ENCODE peak calls at places on chromosome 3, in four cellular contexts. R is HepG2, V is K562, Y is GM12878. M is an unnamed sample.

GRCh38 chr3:38153221-38153620 is 12.1 kb upstream of the OXSR1 start:
- DNase-seq in R (no peak), V (no peak), Y (no peak), M (no peak)

GRCh38 chr3:87227835-87228144 is 681 bp downstream of the CHMP2B start:
- DNase-seq in R (peak), V (no peak), Y (no peak), M (no peak)

GRCh38 chr3:152302521-152303021 is 33.8 kb downstream of the MBNL1 start:
- DNase-seq in R (peak), V (no peak), Y (peak), M (no peak)

GRCh38 chr3:177126015-177126773 is 71.1 kb downstream of the TBL1XR1 start:
- DNase-seq in R (no peak), V (no peak), Y (no peak), M (no peak)

GRCh38 chr3:126113733-126114132 is 29.8 kb upstream of the SLC41A3 start:
- DNase-seq in R (no peak), V (peak), Y (no peak), M (peak)

GRCh38 chr3:163476179-163476578 is 1602.1 kb downstream of the SI start:
- DNase-seq in R (no peak), V (no peak), Y (no peak), M (no peak)

GRCh38 chr3:175193815-175194518 is 334.8 kb downstream of the NAALADL2 start:
- DNase-seq in R (no peak), V (no peak), Y (peak), M (no peak)

GRCh38 chr3:131458653-131459052 is 44.1 kb downstream of the MRPL3 start:
- DNase-seq in R (no peak), V (no peak), Y (no peak), M (no peak)

GRCh38 chr3:44019736-44020135 is 221.9 kb upstream of the TOPAZ1 start:
- DNase-seq in R (no peak), V (no peak), Y (no peak), M (no peak)

GRCh38 chr3:48564022-48564421 is 441 bp upstream of the UCN2 start:
- DNase-seq in R (peak), V (no peak), Y (no peak), M (no peak)
- TF ChIP-seq ATF2 in R (no peak), V (no peak), Y (no peak), M (no peak)

GRCh38 chr3:187066228-187066995 is 72.9 kb downstream of the RPL39L start:
- DNase-seq in R (peak), V (peak), Y (no peak), M (peak)
- TF ChIP-seq CREM in R (no peak), V (no peak), Y (peak), M (no peak)

GRCh38 chr3:27677554-27677953 is 44.6 kb downstream of the EOMES start:
- DNase-seq in R (no peak), V (no peak), Y (no peak), M (no peak)
- TF ChIP-seq ATF2 in R (no peak), V (no peak), Y (no peak), M (no peak)

DNA sequence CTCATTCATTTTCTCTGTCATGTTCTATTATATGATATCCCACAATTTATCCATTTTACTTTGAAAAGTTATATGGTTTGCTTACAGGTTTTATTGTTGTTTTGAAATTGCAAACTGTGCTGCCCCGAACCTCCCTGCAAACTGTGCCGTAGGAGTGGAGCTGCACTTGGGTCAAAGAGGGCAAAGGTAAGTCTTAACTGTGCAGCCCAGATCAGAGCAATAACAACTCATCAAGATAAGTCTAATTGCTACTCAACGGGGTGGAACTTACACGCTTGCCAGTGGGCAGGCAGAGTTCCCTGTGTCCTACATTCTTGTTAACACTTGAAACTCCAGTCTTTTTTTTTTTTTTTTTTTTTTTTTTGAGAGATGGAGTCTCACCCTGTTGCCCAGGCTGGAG is 33.2 kb downstream of the ZDHHC19 start:
- DNase-seq in R (no peak), V (no peak), Y (no peak), M (no peak)
- TF ChIP-seq CREM in R (no peak), V (no peak), Y (no peak), M (no peak)

DNA sequence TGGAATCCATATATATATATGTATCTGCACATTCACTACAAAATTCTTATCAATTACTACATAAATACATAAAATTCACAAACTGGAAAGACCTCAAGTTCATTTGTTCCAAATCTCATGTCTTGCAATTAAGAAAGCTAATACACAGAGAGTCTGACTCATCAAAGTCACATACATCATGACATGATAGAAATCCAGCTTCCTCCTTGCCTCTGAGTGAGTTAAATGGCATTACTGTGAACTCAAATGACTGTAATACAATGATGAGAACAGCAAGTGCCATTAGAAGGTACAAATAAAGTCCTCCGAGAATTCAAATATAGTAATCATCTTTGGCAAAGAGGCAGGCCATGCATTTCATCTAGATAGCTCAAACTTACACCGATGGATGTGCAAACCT is 55.1 kb upstream of the AGTR1 start:
- DNase-seq in R (no peak), V (no peak), Y (no peak), M (no peak)
- TF ChIP-seq ATF2 in R (no peak), V (no peak), Y (no peak), M (no peak)

DNA sequence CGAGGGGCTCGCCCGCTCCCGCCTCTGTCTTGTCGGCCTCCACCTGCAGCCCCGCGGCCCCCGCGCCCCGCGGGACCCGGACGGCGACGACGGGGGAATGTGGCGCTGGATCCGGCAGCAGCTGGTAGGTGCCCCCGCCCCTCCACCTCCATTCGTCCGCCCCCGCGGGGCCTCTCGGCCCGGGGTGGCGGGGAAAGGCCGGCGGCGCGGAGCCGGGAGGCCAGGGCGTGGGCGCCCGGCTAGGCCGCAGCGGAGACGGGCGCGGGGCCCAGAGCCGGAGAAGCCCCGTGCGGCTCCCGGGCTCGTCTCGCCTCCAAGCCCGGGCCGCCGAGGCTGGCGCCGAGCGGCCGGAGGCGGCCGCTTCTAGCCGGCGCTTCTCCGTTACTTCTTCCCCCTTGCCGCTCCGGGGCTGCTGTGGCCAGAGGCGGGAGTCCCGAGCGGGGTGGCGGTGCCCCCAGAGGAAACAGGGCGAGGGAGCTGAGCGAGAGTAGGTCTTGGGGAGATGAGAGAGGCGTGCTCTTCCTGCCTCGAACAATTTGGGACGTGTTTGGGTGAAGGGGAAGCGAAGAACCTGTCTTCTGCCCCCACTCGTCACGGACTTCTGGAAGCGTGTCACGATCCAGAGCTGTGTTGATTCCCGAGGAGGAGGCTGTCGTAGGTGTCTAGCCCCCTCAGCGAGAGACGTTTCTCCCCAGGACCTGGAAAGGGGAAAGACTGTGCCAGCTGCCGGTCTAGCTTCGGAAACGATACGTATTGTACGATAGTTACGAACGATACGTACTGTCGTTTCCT is 555 bp downstream of the ATP11B start:
- DNase-seq in R (peak), V (peak), Y (no peak), M (peak)
- TF ChIP-seq CREM in R (no peak), V (no peak), Y (no peak), M (no peak)

M was measured in WTC11.